ENCODE peak calls at places on chromosomes 12 and 14, in ten cellular contexts. J, L, B, C, O, Z, U, A, N and G are unnamed samples.

GRCh38 chr12:28121433-28121832 is 68.8 kb upstream of the CCDC91 start:
- DNase-seq in J (no peak), L (no peak), B (no peak), C (peak), O (no peak), Z (no peak), U (no peak), A (no peak), N (no peak), G (no peak)

GRCh38 chr12:1799882-1800645 is 20.3 kb upstream of the LRTM2 start:
- DNase-seq in J (peak), L (no peak), B (no peak), C (no peak), O (no peak), Z (no peak), U (no peak), A (peak), N (no peak), G (no peak)

GRCh38 chr12:93664573-93665138 is 12.5 kb upstream of the CRADD start:
- DNase-seq in J (no peak), L (no peak), B (no peak), C (no peak), O (no peak), Z (no peak), U (no peak), A (no peak), N (no peak), G (no peak)

GRCh38 chr14:102749393-102749792 is 27.9 kb upstream of the TRAF3 start:
- DNase-seq in J (no peak), L (no peak), B (no peak), C (no peak), O (no peak), Z (no peak), U (no peak), A (no peak), N (no peak), G (no peak)

GRCh38 chr14:99232406-99233214 is 39.4 kb downstream of the BCL11B start:
- DNase-seq in J (no peak), L (no peak), B (no peak), C (no peak), O (no peak), Z (peak), U (no peak), A (no peak), N (no peak), G (no peak)

GRCh38 chr12:14803830-14804160 is 325 bp downstream of the C12orf60 start:
- DNase-seq in J (no peak), L (no peak), B (no peak), C (no peak), O (no peak), Z (no peak), U (no peak), A (no peak), N (no peak), G (no peak)

GRCh38 chr12:101915856-101916255 is 38.5 kb downstream of the DRAM1 start:
- DNase-seq in J (no peak), L (no peak), B (no peak), C (no peak), O (no peak), Z (no peak), U (no peak), A (no peak), N (no peak), G (no peak)

GRCh38 chr14:101595887-101596721 is 34.8 kb downstream of the DIO3 start:
- DNase-seq in J (no peak), L (no peak), B (no peak), C (no peak), O (no peak), Z (peak), U (peak), A (peak), N (no peak), G (peak)

GRCh38 chr12:116534341-116535121 is 24.6 kb upstream of the MAP1LC3B2 start:
- DNase-seq in J (peak), L (peak), B (no peak), C (no peak), O (peak), Z (no peak), U (no peak), A (no peak), N (no peak), G (peak)

GRCh38 chr12:89497467-89497866 is 27.1 kb downstream of the GALNT4 start:
- DNase-seq in J (no peak), L (no peak), B (no peak), C (no peak), O (no peak), Z (no peak), U (no peak), A (no peak), N (no peak), G (no peak)

GRCh38 chr14:64865992-64866391 is 13.7 kb downstream of the SPTB start:
- DNase-seq in J (no peak), L (no peak), B (no peak), C (no peak), O (no peak), Z (no peak), U (no peak), A (no peak), N (no peak), G (no peak)

GRCh38 chr12:2363836-2364565 is 311.2 kb downstream of the CACNA1C start:
- DNase-seq in J (no peak), L (no peak), B (no peak), C (no peak), O (no peak), Z (no peak), U (no peak), A (no peak), N (no peak), G (no peak)

GRCh38 chr14:61601923-61602732 is 93.2 kb upstream of the HIF1A start:
- DNase-seq in J (no peak), L (no peak), B (no peak), C (no peak), O (no peak), Z (no peak), U (peak), A (no peak), N (no peak), G (no peak)

GRCh38 chr14:90599748-90600507 is 203.1 kb downstream of the CALM1 start:
- DNase-seq in J (no peak), L (no peak), B (no peak), C (no peak), O (no peak), Z (no peak), U (no peak), A (no peak), N (no peak), G (no peak)

GRCh38 chr12:45989857-45990467 is 412 bp downstream of the SCAF11 start:
- DNase-seq in J (no peak), L (peak), B (peak), C (no peak), O (peak), Z (peak), U (peak), A (peak), N (peak), G (peak)

GRCh38 chr14:68124885-68125731 is 305.5 kb downstream of the RAD51B start:
- DNase-seq in J (no peak), L (no peak), B (no peak), C (peak), O (peak), Z (no peak), U (no peak), A (peak), N (no peak), G (no peak)

GRCh38 chr12:95836185-95836609 is 22.6 kb upstream of the SNRPF start:
- DNase-seq in J (no peak), L (no peak), B (no peak), C (no peak), O (no peak), Z (no peak), U (no peak), A (no peak), N (no peak), G (no peak)

GRCh38 chr14:44112774-44113460 is 394.2 kb downstream of the FSCB start:
- DNase-seq in J (no peak), L (no peak), B (no peak), C (no peak), O (no peak), Z (no peak), U (peak), A (no peak), N (no peak), G (no peak)

GRCh38 chr14:70188608-70189540 is at the start of gene SLC8A3:
- DNase-seq in J (peak), L (peak), B (no peak), C (no peak), O (peak), Z (peak), U (no peak), A (peak), N (no peak), G (no peak)

GRCh38 chr14:75928587-75929230 is 53.1 kb downstream of the TGFB3 start:
- DNase-seq in J (no peak), L (no peak), B (no peak), C (no peak), O (no peak), Z (no peak), U (no peak), A (no peak), N (no peak), G (no peak)

GRCh38 chr14:95313707-95314106 is 6.0 kb downstream of the CLMN start:
- DNase-seq in J (no peak), L (no peak), B (no peak), C (no peak), O (no peak), Z (peak), U (peak), A (no peak), N (no peak), G (no peak)

GRCh38 chr14:77024171-77024627 is 4.3 kb downstream of the IRF2BPL start:
- DNase-seq in J (peak), L (no peak), B (no peak), C (no peak), O (no peak), Z (peak), U (no peak), A (no peak), N (peak), G (no peak)

GRCh38 chr12:31620311-31620710 is 29.4 kb upstream of the DENND5B start:
- DNase-seq in J (no peak), L (no peak), B (no peak), C (no peak), O (no peak), Z (no peak), U (no peak), A (no peak), N (no peak), G (no peak)

GRCh38 chr12:42605685-42606084 is 16.1 kb upstream of the PRICKLE1 start:
- DNase-seq in J (no peak), L (no peak), B (no peak), C (no peak), O (no peak), Z (no peak), U (no peak), A (no peak), N (no peak), G (no peak)

GRCh38 chr14:101020971-101021370 is 117.4 kb upstream of the RTL1 start:
- DNase-seq in J (peak), L (no peak), B (no peak), C (no peak), O (no peak), Z (no peak), U (no peak), A (peak), N (no peak), G (no peak)

GRCh38 chr12:113207621-113208040 is 13.6 kb upstream of the TPCN1 start:
- DNase-seq in J (no peak), L (no peak), B (no peak), C (no peak), O (no peak), Z (peak), U (peak), A (no peak), N (no peak), G (peak)

GRCh38 chr14:90726656-90727055 is 89.6 kb downstream of the TTC7B start:
- DNase-seq in J (peak), L (peak), B (no peak), C (no peak), O (no peak), Z (no peak), U (no peak), A (no peak), N (no peak), G (no peak)